ENCODE peak calls at places on chromosomes 12 and 14, in ten cellular contexts. R is AG08396; Q is activated CD4-positive, alpha-beta T cell treated with anti-CD3 and anti-CD28 coated beads for 36 hours; X is HEK293T; Z is spleen; I is fibroblast of lung; W is activated T-cell treated with anti-CD3 and anti-CD28 coated beads, Interleukin-2, amount 50 U/mL, for 1 hour; D is T-helper 1 cell; V is T follicular helper cell; M is nucleus accumbens. B is an unnamed sample.

GRCh38 chr12:45789025-45789424 is 59.5 kb downstream of the ARID2 start:
- DNase-seq in M (no peak), W (no peak), X (no peak), R (no peak), V (no peak), I (no peak), Z (no peak), Q (no peak), D (no peak), B (no peak)

GRCh38 chr14:35122696-35123387 is 490 bp downstream of the PRORP start:
- DNase-seq in Z (peak), X (no peak), W (no peak), M (no peak), R (no peak), D (no peak), V (no peak), Q (peak), I (peak), B (no peak)

GRCh38 chr14:61326847-61327246 is 5.5 kb downstream of the PRKCH start:
- DNase-seq in Z (peak), Q (no peak), X (no peak), R (no peak), D (no peak), V (no peak), W (no peak), M (no peak), I (no peak), B (no peak)

GRCh38 chr12:19003110-19003509 is 126.4 kb upstream of the PLEKHA5 start:
- DNase-seq in V (no peak), X (no peak), Q (no peak), R (no peak), I (peak), D (no peak), W (no peak), M (no peak), Z (no peak), B (no peak)

GRCh38 chr14:35883677-35884293 is 57.6 kb downstream of the BRMS1L start:
- DNase-seq in V (no peak), Q (peak), D (no peak), R (peak), M (no peak), Z (no peak), W (no peak), I (peak), X (peak), B (no peak)

GRCh38 chr12:108611884-108612415 is 14.1 kb upstream of the TMEM119 start:
- DNase-seq in X (peak), Z (no peak), V (no peak), W (peak), M (no peak), D (no peak), Q (peak), I (peak), R (peak), B (no peak)

GRCh38 chr12:64583395-64584172 is 26.7 kb upstream of the RASSF3 start:
- DNase-seq in V (no peak), Q (no peak), I (no peak), W (no peak), M (no peak), Z (no peak), X (no peak), R (peak), D (no peak), B (no peak)

GRCh38 chr14:37270629-37271028 is 72.9 kb downstream of the MIPOL1 start:
- DNase-seq in M (no peak), V (no peak), D (no peak), I (no peak), X (no peak), W (no peak), R (no peak), Q (no peak), Z (no peak), B (no peak)

GRCh38 chr14:68728342-68729106 is 64.3 kb downstream of the ZFP36L1 start:
- DNase-seq in D (no peak), W (no peak), V (no peak), Z (no peak), Q (no peak), I (no peak), M (no peak), R (no peak), X (no peak), B (no peak)

GRCh38 chr12:121894633-121895032 is 6.0 kb downstream of the PSMD9 start:
- DNase-seq in R (no peak), V (no peak), M (no peak), X (no peak), Z (no peak), I (peak), Q (peak), W (no peak), D (no peak), B (no peak)

GRCh38 chr14:103496776-103497175 is 25.9 kb downstream of the CKB start:
- DNase-seq in D (no peak), I (no peak), W (no peak), M (no peak), X (no peak), Q (no peak), V (no peak), Z (no peak), R (no peak), B (no peak)

GRCh38 chr12:122921917-122922316 is 26.0 kb upstream of the VPS37B start:
- DNase-seq in R (no peak), Q (no peak), M (no peak), V (no peak), X (no peak), D (no peak), Z (no peak), I (no peak), W (no peak), B (no peak)

GRCh38 chr14:55031190-55031589 is 4.2 kb downstream of the SOCS4 start:
- DNase-seq in R (no peak), D (no peak), X (no peak), Q (no peak), Z (no peak), I (no peak), V (no peak), M (no peak), W (no peak), B (no peak)

GRCh38 chr12:124030510-124030909 is 57.5 kb downstream of the ZNF664 start:
- DNase-seq in Z (no peak), V (no peak), W (no peak), D (no peak), I (peak), R (peak), Q (no peak), M (no peak), X (peak), B (no peak)

GRCh38 chr14:47539065-47539464 is 136.3 kb downstream of the MDGA2 start:
- DNase-seq in Z (no peak), W (no peak), R (no peak), M (no peak), D (no peak), Q (no peak), V (no peak), X (peak), I (peak), B (no peak)

GRCh38 chr14:21617614-21618013 is 17.1 kb downstream of the OR10G2 start:
- DNase-seq in X (no peak), Q (no peak), R (no peak), D (no peak), W (no peak), Z (no peak), V (no peak), M (no peak), I (no peak), B (no peak)

GRCh38 chr12:89051065-89051677 is 301.1 kb downstream of the DUSP6 start:
- DNase-seq in Z (no peak), W (no peak), M (no peak), V (no peak), I (peak), D (no peak), X (peak), R (peak), Q (peak), B (peak)

GRCh38 chr12:56931474-56931978 is 2.7 kb downstream of the SDR9C7 start:
- DNase-seq in Q (peak), X (no peak), W (no peak), I (peak), V (no peak), D (no peak), R (no peak), Z (no peak), M (no peak), B (no peak)

GRCh38 chr12:58268080-58268479 is 326.7 kb downstream of the ATP23 start:
- DNase-seq in R (no peak), X (no peak), Z (no peak), M (no peak), Q (no peak), W (no peak), I (no peak), D (no peak), V (no peak), B (no peak)

GRCh38 chr12:123608192-123608591 is 6.3 kb downstream of the DDX55 start:
- DNase-seq in V (no peak), Z (no peak), R (no peak), M (no peak), W (no peak), I (no peak), X (no peak), D (no peak), Q (no peak), B (no peak)

GRCh38 chr14:80850197-80850814 is 91.2 kb downstream of the CEP128 start:
- DNase-seq in R (peak), Q (no peak), M (no peak), D (no peak), Z (no peak), I (peak), X (no peak), V (no peak), W (no peak), B (peak)

GRCh38 chr12:88684610-88685009 is 104.3 kb upstream of the KITLG start:
- DNase-seq in M (no peak), W (no peak), D (no peak), X (no peak), Q (no peak), V (no peak), R (no peak), Z (no peak), I (no peak), B (no peak)

GRCh38 chr12:58443273-58443980 is 476.9 kb downstream of the LRIG3 start:
- DNase-seq in Q (peak), Z (no peak), R (no peak), X (peak), M (no peak), I (peak), D (no peak), V (no peak), W (no peak), B (no peak)

GRCh38 chr12:124296916-124297351 is 2.0 kb downstream of the RFLNA start:
- DNase-seq in Z (peak), D (no peak), V (no peak), W (no peak), X (no peak), R (no peak), Q (no peak), I (no peak), M (no peak), B (no peak)

GRCh38 chr12:88185988-88186387 is 43.9 kb downstream of the TMTC3 start:
- DNase-seq in M (no peak), I (peak), D (no peak), X (no peak), R (peak), Q (no peak), Z (no peak), W (no peak), V (no peak), B (no peak)

GRCh38 chr12:25500651-25501050 is 52.4 kb downstream of the LMNTD1 start:
- DNase-seq in X (no peak), M (peak), I (peak), V (no peak), R (no peak), D (no peak), W (no peak), Q (no peak), Z (no peak), B (no peak)

GRCh38 chr12:30999723-31000122 is 73.2 kb downstream of the TSPAN11 start:
- DNase-seq in I (no peak), V (no peak), Z (peak), R (no peak), W (no peak), Q (no peak), M (no peak), X (no peak), D (no peak), B (no peak)

GRCh38 chr14:33184587-33184986 is 245.9 kb downstream of the NPAS3 start:
- DNase-seq in Z (no peak), W (no peak), X (no peak), Q (no peak), M (no peak), R (no peak), V (no peak), I (peak), D (no peak), B (no peak)

GRCh38 chr12:114912811-114913210 is 228.8 kb upstream of the TBX3 start:
- DNase-seq in V (no peak), Z (no peak), W (no peak), Q (no peak), I (no peak), M (no peak), X (no peak), R (no peak), D (no peak), B (no peak)

GRCh38 chr12:84508943-84509342 is 403.7 kb downstream of the SLC6A15 start:
- DNase-seq in W (no peak), X (no peak), R (no peak), I (no peak), Q (no peak), M (no peak), D (no peak), V (no peak), Z (no peak), B (no peak)

GRCh38 chr12:91922674-91923073 is 223.0 kb downstream of the BTG1 start:
- DNase-seq in D (no peak), M (no peak), X (no peak), Q (no peak), W (no peak), V (no peak), Z (no peak), R (no peak), I (no peak), B (no peak)

B was measured in neuronal stem cell.